ENCODE peak calls at places on chromosomes 4 and X, in seven cellular contexts. I is CD8-positive, alpha-beta memory T cell; O is stimulated activated CD8-positive, alpha-beta memory T cell treated with anti-CD3 and anti-CD28 coated beads, Interleukin-15, amount 100 ng/mL, for 24 hours; M is neural crest cell; B is GM12892; F is ecto neural progenitor cell; J is activated CD4-positive, CD25-positive, alpha-beta regulatory T cell treated with anti-CD3 and anti-CD28 coated beads, Interleukin-2, amount 50 U/mL, for 16 hours. C is an unnamed sample.

GRCh38 chr4:138978600-138978999 is 37.0 kb upstream of the NOCT start:
- DNase-seq in I (no peak), O (no peak), M (no peak), B (no peak), F (no peak), J (no peak), C (no peak)

GRCh38 chr4:94570558-94570957 is 118.8 kb downstream of the PDLIM5 start:
- DNase-seq in I (no peak), O (no peak), M (no peak), B (no peak), F (no peak), J (no peak), C (no peak)

GRCh38 chr4:8556341-8557150 is 23.6 kb upstream of the GPR78 start:
- DNase-seq in I (no peak), O (no peak), M (no peak), B (no peak), F (no peak), J (no peak), C (no peak)

GRCh38 chr4:189124149-189124758 is 816.4 kb upstream of the FRG1 start:
- DNase-seq in I (no peak), O (no peak), M (peak), B (no peak), F (no peak), J (no peak), C (no peak)

GRCh38 chr4:10926025-10926424 is 241.5 kb upstream of the CLNK start:
- DNase-seq in I (no peak), O (no peak), M (no peak), B (no peak), F (peak), J (no peak), C (no peak)

GRCh38 chr4:61210186-61210939 is 10.2 kb downstream of the ADGRL3 start:
- DNase-seq in I (no peak), O (no peak), M (peak), B (no peak), F (peak), J (no peak), C (no peak)

GRCh38 chr4:121030711-121031110 is 41.6 kb downstream of the NDNF start:
- DNase-seq in I (no peak), O (no peak), M (no peak), B (no peak), F (no peak), J (no peak), C (no peak)

GRCh38 chrX:137550561-137551305 is 15.2 kb upstream of the ZIC3 start:
- DNase-seq in I (no peak), O (no peak), M (no peak), B (no peak), F (no peak), J (no peak), C (no peak)

GRCh38 chr4:8592366-8593267 is at the start of gene CPZ:
- DNase-seq in I (no peak), O (no peak), M (no peak), B (no peak), F (peak), J (no peak), C (no peak)

GRCh38 chr4:3630934-3631585 is 98.8 kb upstream of the LRPAP1 start:
- DNase-seq in I (no peak), O (no peak), M (no peak), B (no peak), F (no peak), J (no peak), C (no peak)

GRCh38 chr4:139815646-139816601 is 150.3 kb downstream of the MGST2 start:
- DNase-seq in I (no peak), O (no peak), M (peak), B (no peak), F (peak), J (no peak), C (no peak)

GRCh38 chr4:110294165-110294564 is 95.8 kb upstream of the ELOVL6 start:
- DNase-seq in I (no peak), O (no peak), M (no peak), B (no peak), F (no peak), J (no peak), C (no peak)

GRCh38 chr4:73967891-73968290 is 13.9 kb downstream of the PF4 start:
- DNase-seq in I (no peak), O (no peak), M (no peak), B (no peak), F (no peak), J (no peak), C (no peak)

C was measured in SK-N-MC.